ENCODE peak calls at places on chromosomes 7 and 10, in nine cellular contexts. I is mesendoderm, D is cerebellum, G is LHCN-M2, K is AML-193, E is RCC 7860, L is HT1080, O is fibroblast of lung, Q is choroid plexus epithelial cell. R is an unnamed sample.

GRCh38 chr10:6208781-6209235 is 6.1 kb downstream of the PFKFB3 start:
- DNase-seq in I (no peak), D (no peak), G (no peak), K (no peak), E (no peak), L (no peak), O (no peak), Q (peak), R (no peak)

GRCh38 chr7:128703605-128704004 is 31.5 kb downstream of the GARIN1A start:
- DNase-seq in I (peak), D (no peak), G (peak), K (no peak), E (no peak), L (peak), O (no peak), Q (peak), R (no peak)

GRCh38 chr10:11783558-11783865 is 39.6 kb upstream of the PROSER2 start:
- DNase-seq in I (no peak), D (no peak), G (no peak), K (no peak), E (no peak), L (no peak), O (no peak), Q (no peak), R (no peak)

GRCh38 chr7:55546826-55547225 is 25.5 kb downstream of the VOPP1 start:
- DNase-seq in I (no peak), D (peak), G (peak), K (peak), E (peak), L (peak), O (peak), Q (peak), R (peak)

GRCh38 chr10:46549171-46550075 is 7.0 kb downstream of the GPRIN2 start:
- DNase-seq in I (no peak), D (no peak), G (no peak), K (no peak), E (no peak), L (no peak), O (no peak), Q (no peak), R (no peak)

GRCh38 chr7:50632561-50633413 is 67.6 kb upstream of the DDC start:
- DNase-seq in I (peak), D (no peak), G (peak), K (peak), E (peak), L (peak), O (peak), Q (peak), R (no peak)

GRCh38 chr10:71212249-71213126 is at the start of gene UNC5B:
- DNase-seq in I (peak), D (peak), G (peak), K (peak), E (peak), L (peak), O (peak), Q (peak), R (peak)

GRCh38 chr7:107833619-107834230 is 30.7 kb upstream of the SLC26A3 start:
- DNase-seq in I (no peak), D (no peak), G (no peak), K (no peak), E (no peak), L (no peak), O (no peak), Q (no peak), R (no peak)

GRCh38 chr7:134533288-134533771 is 6.0 kb downstream of the AKR1B10 start:
- DNase-seq in I (no peak), D (no peak), G (peak), K (no peak), E (peak), L (peak), O (peak), Q (no peak), R (no peak)

GRCh38 chr7:14305233-14305866 is 315.9 kb upstream of the ETV1 start:
- DNase-seq in I (no peak), D (no peak), G (no peak), K (no peak), E (no peak), L (no peak), O (peak), Q (peak), R (no peak)

GRCh38 chr10:22246680-22247391 is 29.0 kb upstream of the EBLN1 start:
- DNase-seq in I (no peak), D (no peak), G (peak), K (no peak), E (peak), L (peak), O (peak), Q (peak), R (no peak)

GRCh38 chr7:100472854-100473499 is 6.0 kb downstream of the TSC22D4 start:
- DNase-seq in I (no peak), D (no peak), G (peak), K (no peak), E (no peak), L (no peak), O (no peak), Q (peak), R (no peak)

GRCh38 chr7:69963388-69963787 is 365.1 kb downstream of the AUTS2 start:
- DNase-seq in I (peak), D (no peak), G (no peak), K (no peak), E (no peak), L (no peak), O (no peak), Q (no peak), R (no peak)

GRCh38 chr7:139772115-139772514 is 5.7 kb downstream of the HIPK2 start:
- DNase-seq in I (no peak), D (no peak), G (no peak), K (no peak), E (no peak), L (no peak), O (peak), Q (peak), R (no peak)

GRCh38 chr7:158975526-158976467 is 119.4 kb downstream of the DYNC2I1 start:
- DNase-seq in I (peak), D (no peak), G (peak), K (no peak), E (no peak), L (no peak), O (no peak), Q (no peak), R (no peak)

GRCh38 chr7:101814996-101815825 is 2.2 kb upstream of the CUX1 start:
- DNase-seq in I (no peak), D (peak), G (no peak), K (peak), E (peak), L (no peak), O (peak), Q (no peak), R (no peak)

GRCh38 chr7:24786941-24787340 is 29.7 kb upstream of the GSDME start:
- DNase-seq in I (peak), D (no peak), G (peak), K (peak), E (peak), L (peak), O (peak), Q (peak), R (no peak)

GRCh38 chr10:8365935-8366911 is 311.7 kb downstream of the GATA3 start:
- DNase-seq in I (peak), D (no peak), G (peak), K (no peak), E (peak), L (peak), O (peak), Q (peak), R (no peak)

GRCh38 chr7:5638994-5639393 is 142.5 kb downstream of the RNF216 start:
- DNase-seq in I (peak), D (no peak), G (no peak), K (no peak), E (no peak), L (no peak), O (no peak), Q (no peak), R (no peak)

GRCh38 chr10:42738669-42739068 is 43.9 kb upstream of the BMS1 start:
- DNase-seq in I (no peak), D (no peak), G (no peak), K (no peak), E (no peak), L (no peak), O (no peak), Q (no peak), R (no peak)

R was measured in breast epithelium.